ENCODE peak calls at places on chromosomes 4 and X, in nine cellular contexts. A, M, I, K, C, B, V, Z and P are unnamed samples.

GRCh38 chrX:69027181-69028005 is 137.9 kb downstream of the PJA1 start:
- DNase-seq in A (peak), M (no peak), I (no peak), K (peak), C (no peak), B (no peak), V (peak), Z (peak), P (no peak)

GRCh38 chr4:2244947-2245786 is 3.2 kb upstream of the HAUS3 start:
- DNase-seq in A (no peak), M (no peak), I (no peak), K (no peak), C (no peak), B (no peak), V (no peak), Z (no peak), P (no peak)

GRCh38 chr4:7665321-7665720 is 230.6 kb upstream of the PSAPL1 start:
- DNase-seq in A (no peak), M (no peak), I (no peak), K (no peak), C (no peak), B (no peak), V (no peak), Z (no peak), P (no peak)

GRCh38 chr4:38531126-38531737 is 132.8 kb upstream of the KLF3 start:
- DNase-seq in A (no peak), M (no peak), I (no peak), K (no peak), C (no peak), B (no peak), V (no peak), Z (peak), P (no peak)

GRCh38 chr4:186554485-186554884 is 882 bp downstream of the MTNR1A start:
- DNase-seq in A (no peak), M (no peak), I (no peak), K (peak), C (peak), B (no peak), V (peak), Z (no peak), P (peak)

GRCh38 chr4:140296871-140297570 is 76.4 kb upstream of the SCOC start:
- DNase-seq in A (no peak), M (no peak), I (no peak), K (no peak), C (no peak), B (no peak), V (no peak), Z (no peak), P (no peak)

GRCh38 chr4:7744131-7744804 is 195.4 kb downstream of the AFAP1 start:
- DNase-seq in A (no peak), M (no peak), I (no peak), K (no peak), C (no peak), B (no peak), V (no peak), Z (no peak), P (no peak)

GRCh38 chrX:31021537-31021936 is 50.3 kb downstream of the FTHL17 start:
- DNase-seq in A (peak), M (no peak), I (no peak), K (no peak), C (no peak), B (no peak), V (no peak), Z (no peak), P (no peak)

GRCh38 chrX:103356023-103356798 is at the start of gene TCEAL9:
- DNase-seq in A (peak), M (no peak), I (peak), K (peak), C (no peak), B (no peak), V (peak), Z (peak), P (peak)

GRCh38 chr4:70654605-70655011 is 11.7 kb downstream of the JCHAIN start:
- DNase-seq in A (peak), M (no peak), I (no peak), K (no peak), C (no peak), B (no peak), V (peak), Z (no peak), P (peak)

GRCh38 chr4:106898621-106899230 is 137.4 kb downstream of the DKK2 start:
- DNase-seq in A (peak), M (peak), I (no peak), K (peak), C (no peak), B (no peak), V (peak), Z (peak), P (peak)

GRCh38 chr4:1577818-1578217 is 106.3 kb downstream of the FAM53A start:
- DNase-seq in A (no peak), M (no peak), I (peak), K (no peak), C (peak), B (no peak), V (no peak), Z (no peak), P (no peak)

GRCh38 chr4:184310171-184310567 is 92.5 kb upstream of the ENPP6 start:
- DNase-seq in A (no peak), M (no peak), I (peak), K (no peak), C (peak), B (no peak), V (peak), Z (no peak), P (peak)

GRCh38 chrX:27626066-27626465 is 35.9 kb downstream of the DCAF8L2 start:
- DNase-seq in A (no peak), M (no peak), I (no peak), K (no peak), C (no peak), B (no peak), V (no peak), Z (no peak), P (no peak)

GRCh38 chr4:153750197-153750817 is 9.5 kb downstream of the RNF175 start:
- DNase-seq in A (peak), M (peak), I (no peak), K (peak), C (no peak), B (peak), V (peak), Z (peak), P (peak)

GRCh38 chr4:6937201-6937600 is 27.6 kb downstream of the TBC1D14 start:
- DNase-seq in A (no peak), M (no peak), I (no peak), K (no peak), C (no peak), B (no peak), V (no peak), Z (no peak), P (no peak)

GRCh38 chrX:108736509-108737479 is at the start of gene IRS4:
- DNase-seq in A (no peak), M (peak), I (no peak), K (peak), C (no peak), B (no peak), V (peak), Z (no peak), P (peak)

GRCh38 chrX:153477901-153478300 is 7.5 kb upstream of the HAUS7 start:
- DNase-seq in A (peak), M (no peak), I (no peak), K (peak), C (no peak), B (no peak), V (no peak), Z (no peak), P (peak)

GRCh38 chr4:170025523-170026252 is 507 bp downstream of the MFAP3L start:
- DNase-seq in A (peak), M (peak), I (peak), K (peak), C (no peak), B (no peak), V (peak), Z (no peak), P (peak)

GRCh38 chrX:115266300-115266699 is 23.2 kb upstream of the LUZP4 start:
- DNase-seq in A (no peak), M (no peak), I (no peak), K (peak), C (no peak), B (no peak), V (no peak), Z (no peak), P (no peak)

GRCh38 chr4:8919651-8920288 is 48.1 kb upstream of the HMX1 start:
- DNase-seq in A (no peak), M (no peak), I (no peak), K (no peak), C (peak), B (no peak), V (no peak), Z (no peak), P (no peak)

GRCh38 chr4:24244663-24245519 is 339.5 kb downstream of the DHX15 start:
- DNase-seq in A (peak), M (peak), I (peak), K (peak), C (no peak), B (no peak), V (peak), Z (no peak), P (no peak)

GRCh38 chrX:15908891-15909290 is 54.3 kb upstream of the AP1S2 start:
- DNase-seq in A (peak), M (no peak), I (no peak), K (no peak), C (no peak), B (no peak), V (peak), Z (no peak), P (no peak)

GRCh38 chrX:13965531-13965930 is 64.2 kb downstream of the GEMIN8 start:
- DNase-seq in A (no peak), M (no peak), I (no peak), K (no peak), C (no peak), B (no peak), V (no peak), Z (no peak), P (no peak)

GRCh38 chrX:42524374-42524773 is 253.6 kb downstream of the PPP1R2C start:
- DNase-seq in A (peak), M (no peak), I (no peak), K (peak), C (no peak), B (no peak), V (peak), Z (no peak), P (peak)

GRCh38 chrX:44330227-44330626 is 13.2 kb downstream of the EFHC2 start:
- DNase-seq in A (no peak), M (no peak), I (no peak), K (no peak), C (no peak), B (no peak), V (no peak), Z (no peak), P (no peak)

GRCh38 chrX:51568586-51568985 is 50.1 kb downstream of the CENPVL3 start:
- DNase-seq in A (peak), M (no peak), I (no peak), K (peak), C (no peak), B (no peak), V (peak), Z (peak), P (peak)

GRCh38 chrX:134526399-134526798 is 66.4 kb downstream of the HPRT1 start:
- DNase-seq in A (no peak), M (no peak), I (no peak), K (no peak), C (no peak), B (no peak), V (peak), Z (no peak), P (peak)

GRCh38 chrX:107725761-107726555 is 49.6 kb downstream of the TSC22D3 start:
- DNase-seq in A (no peak), M (no peak), I (no peak), K (no peak), C (peak), B (no peak), V (no peak), Z (no peak), P (no peak)

GRCh38 chr4:88859191-88859812 is 161.7 kb upstream of the NAP1L5 start:
- DNase-seq in A (no peak), M (no peak), I (no peak), K (peak), C (no peak), B (no peak), V (no peak), Z (no peak), P (peak)

GRCh38 chrX:56564182-56564885 is 907 bp downstream of the UBQLN2 start:
- DNase-seq in A (peak), M (peak), I (peak), K (peak), C (peak), B (no peak), V (peak), Z (no peak), P (peak)

GRCh38 chrX:108167211-108167872 is 75.8 kb downstream of the ATG4A start:
- DNase-seq in A (peak), M (no peak), I (no peak), K (peak), C (no peak), B (no peak), V (peak), Z (no peak), P (peak)

GRCh38 chr4:150363721-150364688 is 217.9 kb upstream of the MAB21L2 start:
- DNase-seq in A (no peak), M (no peak), I (no peak), K (no peak), C (no peak), B (no peak), V (no peak), Z (no peak), P (no peak)

GRCh38 chrX:80388206-80388605 is 32.0 kb upstream of the TENT5D start:
- DNase-seq in A (peak), M (no peak), I (no peak), K (peak), C (no peak), B (no peak), V (peak), Z (no peak), P (no peak)

GRCh38 chr4:116015549-116015948 is 902.1 kb upstream of the NDST4 start:
- DNase-seq in A (no peak), M (no peak), I (no peak), K (no peak), C (no peak), B (no peak), V (no peak), Z (no peak), P (no peak)

GRCh38 chrX:68177542-68177941 is 255.8 kb downstream of the OPHN1 start:
- DNase-seq in A (no peak), M (no peak), I (no peak), K (peak), C (no peak), B (no peak), V (peak), Z (no peak), P (peak)

GRCh38 chrX:154478728-154479622 is at the start of gene LAGE3:
- DNase-seq in A (peak), M (peak), I (peak), K (peak), C (peak), B (peak), V (peak), Z (peak), P (peak)
- H3K4me3 ChIP-seq in A (peak), M (peak), I (peak), K (peak), C (peak), B (peak), V (peak), Z (peak), P (peak)

GRCh38 chrX:151396827-151397740 is at the start of gene VMA21:
- DNase-seq in A (peak), M (peak), I (peak), K (peak), C (peak), B (peak), V (peak), Z (peak), P (peak)

GRCh38 chrX:151396042-151396826 is 772 bp upstream of the VMA21 start:
- DNase-seq in A (peak), M (no peak), I (no peak), K (peak), C (no peak), B (no peak), V (peak), Z (peak), P (peak)

GRCh38 chrX:151402719-151403390 is 5.8 kb downstream of the VMA21 start:
- DNase-seq in A (no peak), M (no peak), I (peak), K (no peak), C (no peak), B (no peak), V (no peak), Z (no peak), P (no peak)

GRCh38 chrX:151397741-151398070 is 700 bp downstream of the VMA21 start:
- DNase-seq in A (no peak), M (no peak), I (no peak), K (peak), C (no peak), B (no peak), V (no peak), Z (no peak), P (no peak)

GRCh38 chrX:151398346-151398745 is 1.3 kb downstream of the VMA21 start:
- DNase-seq in A (no peak), M (no peak), I (no peak), K (no peak), C (no peak), B (no peak), V (no peak), Z (no peak), P (no peak)
- H3K4me3 ChIP-seq in A (no peak), M (no peak), I (no peak), K (peak), C (no peak), B (no peak), V (no peak), Z (no peak), P (peak)

GRCh38 chrX:17291141-17291900 is 83.7 kb upstream of the NHS start:
- DNase-seq in A (no peak), M (no peak), I (no peak), K (no peak), C (no peak), B (no peak), V (no peak), Z (no peak), P (no peak)

GRCh38 chrX:17285983-17286382 is 89.0 kb upstream of the NHS start:
- DNase-seq in A (no peak), M (no peak), I (no peak), K (no peak), C (no peak), B (no peak), V (no peak), Z (no peak), P (no peak)
- H3K4me3 ChIP-seq in A (no peak), M (no peak), I (no peak), K (no peak), C (no peak), B (no peak), V (no peak), Z (no peak), P (no peak)

GRCh38 chr4:72340803-72341431 is 228.1 kb downstream of the ADAMTS3 start:
- DNase-seq in A (peak), M (no peak), I (no peak), K (peak), C (no peak), B (no peak), V (peak), Z (no peak), P (no peak)

GRCh38 chr4:72338060-72338459 is 231.0 kb downstream of the ADAMTS3 start:
- DNase-seq in A (no peak), M (no peak), I (no peak), K (no peak), C (no peak), B (no peak), V (no peak), Z (no peak), P (no peak)

GRCh38 chr4:72341432-72341820 is 227.6 kb downstream of the ADAMTS3 start:
- DNase-seq in A (no peak), M (no peak), I (no peak), K (no peak), C (no peak), B (no peak), V (no peak), Z (no peak), P (no peak)
- H3K4me3 ChIP-seq in A (no peak), M (no peak), I (no peak), K (no peak), C (no peak), B (no peak), V (no peak), Z (no peak), P (no peak)

DNA sequence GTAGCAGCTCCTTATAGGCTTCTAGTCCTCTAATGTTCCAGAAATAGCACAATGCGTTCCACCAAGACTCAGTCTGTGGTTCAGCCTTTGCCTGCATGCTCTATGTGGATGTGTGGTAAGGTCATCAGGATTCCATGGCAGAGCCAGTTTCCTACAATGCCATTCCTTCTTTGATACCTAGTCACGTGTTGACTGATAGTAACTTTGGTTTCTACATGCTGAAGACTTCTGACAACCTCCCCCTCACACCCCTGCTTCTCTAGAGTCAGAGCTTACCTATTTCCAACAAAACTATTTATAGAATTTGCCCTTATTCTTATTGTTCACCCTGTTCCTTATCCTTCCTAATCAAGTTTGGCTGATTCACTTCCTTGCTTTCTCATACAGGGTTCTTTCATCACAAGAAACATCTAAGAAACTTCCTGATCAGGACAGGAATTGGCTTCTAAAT is 81.1 kb downstream of the CT47B1 start:
- DNase-seq in A (peak), M (no peak), I (no peak), K (peak), C (no peak), B (no peak), V (peak), Z (no peak), P (peak)
- H3K4me3 ChIP-seq in A (no peak), M (no peak), I (no peak), K (no peak), C (no peak), B (no peak), V (no peak), Z (no peak), P (no peak)

DNA sequence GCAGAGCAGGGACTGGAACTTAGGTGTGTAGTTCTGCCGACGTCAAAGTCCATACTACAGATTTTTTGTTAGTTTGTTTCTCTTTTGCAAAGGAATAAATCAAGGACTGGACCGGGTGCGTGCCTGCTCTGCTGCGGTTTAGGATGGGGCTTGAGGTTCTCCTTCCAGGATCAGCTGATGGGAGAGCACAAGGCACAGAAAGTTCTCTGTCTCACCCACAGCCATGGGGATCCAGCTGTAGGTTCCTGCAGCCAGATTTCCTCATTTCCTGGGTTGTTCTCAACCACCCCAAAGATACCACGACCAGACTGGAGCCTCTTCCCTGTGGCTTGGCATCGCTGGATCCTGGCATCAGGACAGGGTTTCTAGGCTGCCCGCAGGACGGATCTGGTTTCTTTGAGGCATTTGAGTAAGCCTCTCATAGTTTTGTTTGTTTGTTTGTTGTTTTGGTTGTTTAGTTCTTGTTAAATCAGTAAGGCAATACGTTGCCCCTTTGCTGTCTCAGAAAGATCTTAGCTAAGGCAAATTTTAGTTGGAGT is 789 bp upstream of the SRPX start:
- DNase-seq in A (no peak), M (no peak), I (no peak), K (peak), C (no peak), B (no peak), V (no peak), Z (no peak), P (peak)
- H3K4me3 ChIP-seq in A (peak), M (no peak), I (peak), K (peak), C (no peak), B (no peak), V (peak), Z (peak), P (peak)